ENCODE peak calls at places on chromosomes 3 and 15, in eight cellular contexts. S is right lobe of liver, D is heart left ventricle, O is brain microvascular endothelial cell, E is AG04450, R is A549, W is HCT116, B is prostate gland. J is an unnamed sample.

GRCh38 chr15:48681274-48681840 is 35.8 kb upstream of the FBN1 start:
- DNase-seq in S (no peak), D (no peak), O (peak), E (no peak), R (no peak), W (no peak), B (no peak), J (no peak)

GRCh38 chr3:172559029-172559428 is 35.8 kb upstream of the TNFSF10 start:
- DNase-seq in S (no peak), D (no peak), O (no peak), E (no peak), R (no peak), W (no peak), B (no peak), J (no peak)

GRCh38 chr3:120198305-120198878 is 86.6 kb downstream of the GPR156 start:
- DNase-seq in S (no peak), D (no peak), O (peak), E (no peak), R (peak), W (peak), B (no peak), J (no peak)

GRCh38 chr3:152455989-152456388 is 187.3 kb downstream of the MBNL1 start:
- DNase-seq in S (no peak), D (no peak), O (no peak), E (no peak), R (no peak), W (no peak), B (no peak), J (no peak)

GRCh38 chr15:75063338-75063737 is 39.9 kb downstream of the PPCDC start:
- DNase-seq in S (no peak), D (no peak), O (peak), E (no peak), R (no peak), W (no peak), B (no peak), J (no peak)

GRCh38 chr3:67723863-67724262 is 69.5 kb upstream of the SUCLG2 start:
- DNase-seq in S (no peak), D (no peak), O (no peak), E (no peak), R (no peak), W (no peak), B (no peak), J (no peak)

GRCh38 chr3:101216710-101217457 is 103.5 kb downstream of the IMPG2 start:
- DNase-seq in S (no peak), D (no peak), O (peak), E (no peak), R (no peak), W (no peak), B (no peak), J (no peak)

GRCh38 chr3:90010341-90010740 is 902.9 kb downstream of the EPHA3 start:
- DNase-seq in S (no peak), D (no peak), O (peak), E (no peak), R (no peak), W (no peak), B (no peak), J (no peak)

GRCh38 chr3:171454026-171454425 is 6.2 kb downstream of the TNIK start:
- DNase-seq in S (no peak), D (no peak), O (no peak), E (no peak), R (no peak), W (no peak), B (no peak), J (no peak)

GRCh38 chr15:58505581-58505980 is 73.8 kb downstream of the LIPC start:
- DNase-seq in S (no peak), D (no peak), O (no peak), E (no peak), R (no peak), W (no peak), B (no peak), J (no peak)

GRCh38 chr15:99954361-99955180 is 221.3 kb upstream of the LYSMD4 start:
- DNase-seq in S (no peak), D (no peak), O (no peak), E (no peak), R (no peak), W (no peak), B (peak), J (peak)

GRCh38 chr3:45821127-45821526 is 20.8 kb downstream of the LZTFL1 start:
- DNase-seq in S (no peak), D (no peak), O (no peak), E (no peak), R (no peak), W (no peak), B (no peak), J (no peak)

GRCh38 chr15:27492021-27492621 is 521.1 kb downstream of the GABRG3 start:
- DNase-seq in S (no peak), D (no peak), O (no peak), E (no peak), R (no peak), W (no peak), B (no peak), J (no peak)

GRCh38 chr15:48384616-48385015 is 53.4 kb downstream of the DUT start:
- DNase-seq in S (no peak), D (no peak), O (no peak), E (no peak), R (no peak), W (no peak), B (no peak), J (no peak)

GRCh38 chr15:56629133-56629532 is 104.2 kb downstream of the ZNF280D start:
- DNase-seq in S (no peak), D (no peak), O (no peak), E (no peak), R (no peak), W (no peak), B (no peak), J (no peak)

GRCh38 chr3:127729556-127730056 is 56.9 kb downstream of the ABTB1 start:
- DNase-seq in S (no peak), D (no peak), O (no peak), E (no peak), R (no peak), W (no peak), B (no peak), J (no peak)

GRCh38 chr3:52248816-52249547 is 3.4 kb downstream of the PPM1M start:
- DNase-seq in S (peak), D (no peak), O (no peak), E (no peak), R (no peak), W (no peak), B (no peak), J (no peak)

GRCh38 chr3:147404000-147404799 is 2.1 kb downstream of the ZIC4 start:
- DNase-seq in S (no peak), D (no peak), O (no peak), E (no peak), R (no peak), W (no peak), B (no peak), J (no peak)

GRCh38 chr15:48330855-48331795 is at the start of gene DUT:
- DNase-seq in S (peak), D (peak), O (peak), E (peak), R (peak), W (peak), B (peak), J (peak)

GRCh38 chr3:109387241-109387640 is 49.9 kb upstream of the DPPA4 start:
- DNase-seq in S (no peak), D (no peak), O (no peak), E (no peak), R (no peak), W (no peak), B (no peak), J (no peak)

GRCh38 chr3:51710631-51711351 is 3.9 kb downstream of the GRM2 start:
- DNase-seq in S (peak), D (no peak), O (no peak), E (no peak), R (no peak), W (no peak), B (no peak), J (peak)

GRCh38 chr3:134328147-134328591 is 46.1 kb downstream of the AMOTL2 start:
- DNase-seq in S (no peak), D (no peak), O (peak), E (peak), R (no peak), W (peak), B (no peak), J (no peak)

GRCh38 chr3:18441521-18441920 is 16.4 kb upstream of the SATB1 start:
- DNase-seq in S (no peak), D (no peak), O (no peak), E (no peak), R (no peak), W (no peak), B (no peak), J (no peak)

GRCh38 chr15:101159936-101160770 is 91.7 kb downstream of the CHSY1 start:
- DNase-seq in S (no peak), D (no peak), O (no peak), E (no peak), R (no peak), W (no peak), B (no peak), J (no peak)

GRCh38 chr3:12875857-12876451 is 34.6 kb upstream of the RPL32 start:
- DNase-seq in S (no peak), D (peak), O (peak), E (no peak), R (no peak), W (no peak), B (no peak), J (no peak)
- TF ChIP-seq CTCF in S (peak), D (peak), O (peak), E (peak), R (peak), W (no peak), B (no peak), J (no peak)

DNA sequence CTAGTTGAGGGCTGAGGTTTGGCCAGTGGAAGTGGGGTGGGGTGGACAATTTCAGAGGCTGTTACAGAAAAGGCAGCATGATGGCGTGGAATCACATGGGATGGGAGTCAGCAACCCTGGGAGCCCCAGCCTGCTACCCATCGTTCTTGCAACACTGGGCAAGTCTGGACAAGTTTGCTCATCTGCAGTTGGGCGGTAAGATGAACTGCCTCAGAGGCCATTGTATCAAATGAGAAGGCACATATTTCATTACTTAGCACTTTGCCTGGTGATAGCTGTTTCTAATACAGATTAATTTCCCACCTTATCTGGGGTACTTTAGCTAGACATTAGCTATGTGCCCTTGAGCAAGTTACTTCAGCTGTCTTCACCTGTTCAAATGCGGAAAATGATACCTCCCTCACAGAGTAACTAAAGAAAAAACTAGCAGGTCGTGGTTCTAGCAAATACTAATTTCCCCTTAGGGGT is 248.9 kb downstream of the THSD4 start:
- DNase-seq in S (no peak), D (no peak), O (no peak), E (no peak), R (no peak), W (no peak), B (peak), J (peak)
- H3K27ac ChIP-seq in S (no peak), D (no peak), O (no peak), E (no peak), R (no peak), W (peak), B (no peak), J (peak)

GRCh38 chr3:4996771-4997291 is 17.6 kb downstream of the BHLHE40 start:
- DNase-seq in S (no peak), D (no peak), O (no peak), E (no peak), R (no peak), W (no peak), B (no peak), J (no peak)

GRCh38 chr3:4995500-4996053 is 16.3 kb downstream of the BHLHE40 start:
- DNase-seq in S (no peak), D (no peak), O (peak), E (no peak), R (no peak), W (peak), B (no peak), J (no peak)

GRCh38 chr3:4996223-4996765 is 17.1 kb downstream of the BHLHE40 start:
- DNase-seq in S (no peak), D (no peak), O (no peak), E (no peak), R (no peak), W (no peak), B (no peak), J (no peak)

GRCh38 chr3:4999626-5000184 is 20.5 kb downstream of the BHLHE40 start:
- DNase-seq in S (no peak), D (no peak), O (no peak), E (no peak), R (no peak), W (no peak), B (peak), J (no peak)

DNA sequence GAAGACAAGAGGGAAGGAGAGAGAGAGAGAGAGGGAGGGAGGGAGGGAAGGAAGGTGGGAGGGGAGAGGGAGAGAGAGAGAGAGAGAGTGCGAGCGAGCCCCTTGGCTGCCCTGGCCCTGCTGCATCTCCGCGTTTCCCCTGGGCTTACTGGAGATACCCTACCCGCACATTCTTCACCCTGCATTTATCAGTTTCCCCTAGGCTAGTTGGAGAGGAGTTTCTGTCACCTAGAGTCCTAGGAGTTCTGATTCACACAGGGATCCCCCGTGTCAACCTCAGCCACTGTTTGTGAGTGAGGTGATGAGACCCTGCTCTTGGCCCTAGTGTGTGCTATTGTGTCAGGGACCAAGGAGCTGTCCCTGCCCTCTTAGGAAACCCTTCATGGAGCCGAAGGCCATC is 18.7 kb downstream of the BHLHE40 start:
- DNase-seq in S (no peak), D (no peak), O (no peak), E (no peak), R (no peak), W (no peak), B (no peak), J (no peak)
- TF ChIP-seq CTCF in S (no peak), D (no peak), O (no peak), E (no peak), R (no peak), W (no peak), B (no peak), J (no peak)

DNA sequence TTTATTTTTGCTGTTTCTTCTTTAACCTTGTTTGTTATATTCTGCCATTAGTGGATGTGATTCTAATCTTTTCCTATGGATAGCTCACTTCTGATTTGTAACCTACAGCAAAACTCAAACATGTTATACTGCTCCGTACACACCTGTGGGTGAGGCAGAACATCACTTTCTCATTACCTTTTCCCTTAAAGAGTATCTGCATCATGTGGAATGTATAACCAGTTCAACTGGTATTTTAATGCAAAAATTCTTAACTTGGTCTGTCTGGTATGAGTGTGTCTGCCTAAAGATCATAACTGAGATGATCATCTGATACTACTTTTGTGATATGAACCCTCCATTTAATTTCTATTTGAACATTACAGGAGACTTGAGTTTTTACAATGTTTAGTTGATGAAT is 13.0 kb upstream of the UPK1B start:
- DNase-seq in S (no peak), D (no peak), O (no peak), E (no peak), R (no peak), W (no peak), B (no peak), J (no peak)
- H3K27ac ChIP-seq in S (no peak), D (no peak), O (no peak), E (no peak), R (no peak), W (no peak), B (no peak), J (no peak)

DNA sequence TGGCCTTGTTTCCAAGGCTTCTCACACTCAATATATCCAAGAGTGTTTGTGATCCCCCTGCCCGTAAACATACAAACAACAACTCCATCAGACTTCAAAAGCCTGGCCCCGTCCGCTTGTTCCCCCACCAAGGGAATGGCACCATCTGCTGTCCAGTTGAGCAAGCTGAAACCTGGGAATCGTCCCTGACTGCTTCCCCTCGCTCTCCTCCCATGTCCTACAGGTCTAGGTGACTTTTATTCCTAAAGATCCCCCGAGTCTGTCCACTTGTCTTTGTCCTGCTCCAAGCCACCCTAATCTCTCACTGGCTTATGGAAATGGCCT is 27.9 kb upstream of the FAM174B start:
- DNase-seq in S (peak), D (peak), O (peak), E (no peak), R (no peak), W (no peak), B (peak), J (peak)
- TF ChIP-seq CTCF in S (peak), D (peak), O (peak), E (peak), R (peak), W (peak), B (peak), J (peak)

GRCh38 chr15:64209680-64210334 is 47.0 kb upstream of the PPIB start:
- DNase-seq in S (no peak), D (no peak), O (peak), E (peak), R (peak), W (peak), B (no peak), J (no peak)

DNA sequence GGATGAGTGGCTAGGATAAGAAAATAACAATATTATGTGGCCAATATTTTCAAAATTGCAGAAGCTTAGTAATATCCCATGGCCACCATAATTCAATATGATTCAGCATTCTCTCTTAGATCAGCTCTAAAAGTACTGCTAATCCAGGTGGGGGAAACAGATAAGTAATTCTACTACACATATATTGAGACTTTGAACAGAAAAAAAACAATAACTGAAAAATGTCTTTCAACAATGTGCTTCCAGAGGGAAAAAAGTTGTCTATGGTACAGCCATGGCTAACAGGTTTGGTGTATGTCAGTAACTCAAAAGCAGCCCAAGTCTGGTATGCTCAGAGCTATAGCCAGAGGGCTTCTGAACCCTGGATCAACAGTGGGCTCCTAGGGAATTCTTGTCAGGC is 42.4 kb upstream of the PPIB start:
- DNase-seq in S (no peak), D (no peak), O (no peak), E (no peak), R (no peak), W (no peak), B (no peak), J (no peak)
- H3K27ac ChIP-seq in S (no peak), D (no peak), O (no peak), E (no peak), R (no peak), W (no peak), B (no peak), J (no peak)

J was measured in WERI-Rb-1.